ENCODE peak calls at places on chromosomes 3 and 15, in eight cellular contexts. One of them, this sample, is unnamed.

GRCh38 chr3:140252812-140253656 is 318.0 kb downstream of the CLSTN2 start:
- DNase-seq in BJ: no peak
- DNase-seq in MCF 10A: no peak
- DNase-seq in colonic mucosa: no peak
- DNase-seq in neural crest cell: no peak
- DNase-seq in AG04450: no peak
- DNase-seq in cardiac fibroblast: no peak
- DNase-seq in adrenal gland: no peak
- DNase-seq in this sample: no peak

GRCh38 chr3:126780666-126781065 is 76.6 kb downstream of the CHCHD6 start:
- DNase-seq in colonic mucosa: no peak
- DNase-seq in MCF 10A: no peak
- DNase-seq in adrenal gland: no peak
- DNase-seq in BJ: no peak
- DNase-seq in neural crest cell: no peak
- DNase-seq in cardiac fibroblast: no peak
- DNase-seq in AG04450: no peak
- DNase-seq in this sample: no peak

GRCh38 chr3:172280406-172281051 is 167.7 kb downstream of the GHSR start:
- DNase-seq in adrenal gland: no peak
- DNase-seq in AG04450: peak
- DNase-seq in cardiac fibroblast: peak
- DNase-seq in neural crest cell: no peak
- DNase-seq in BJ: peak
- DNase-seq in colonic mucosa: no peak
- DNase-seq in MCF 10A: no peak
- DNase-seq in this sample: peak

GRCh38 chr3:11558002-11558401 is 85.7 kb downstream of the VGLL4 start:
- DNase-seq in MCF 10A: peak
- DNase-seq in BJ: peak
- DNase-seq in AG04450: no peak
- DNase-seq in cardiac fibroblast: peak
- DNase-seq in neural crest cell: no peak
- DNase-seq in colonic mucosa: no peak
- DNase-seq in adrenal gland: no peak
- DNase-seq in this sample: peak

GRCh38 chr3:146160233-146160963 is 586 bp downstream of the PLOD2 start:
- DNase-seq in cardiac fibroblast: peak
- DNase-seq in adrenal gland: peak
- DNase-seq in colonic mucosa: peak
- DNase-seq in MCF 10A: peak
- DNase-seq in BJ: no peak
- DNase-seq in AG04450: no peak
- DNase-seq in neural crest cell: peak
- DNase-seq in this sample: peak

GRCh38 chr15:40336129-40337122 is 4.3 kb downstream of the CCDC9B start:
- DNase-seq in cardiac fibroblast: no peak
- DNase-seq in colonic mucosa: peak
- DNase-seq in adrenal gland: no peak
- DNase-seq in neural crest cell: no peak
- DNase-seq in MCF 10A: no peak
- DNase-seq in BJ: no peak
- DNase-seq in AG04450: no peak
- DNase-seq in this sample: no peak

GRCh38 chr3:180264479-180264878 is 227.7 kb upstream of the PEX5L start:
- DNase-seq in AG04450: no peak
- DNase-seq in neural crest cell: no peak
- DNase-seq in cardiac fibroblast: no peak
- DNase-seq in BJ: no peak
- DNase-seq in MCF 10A: no peak
- DNase-seq in colonic mucosa: no peak
- DNase-seq in adrenal gland: no peak
- DNase-seq in this sample: no peak

GRCh38 chr3:169754711-169755110 is 10.1 kb downstream of the TERC start:
- DNase-seq in BJ: no peak
- DNase-seq in cardiac fibroblast: no peak
- DNase-seq in adrenal gland: no peak
- DNase-seq in neural crest cell: no peak
- DNase-seq in AG04450: no peak
- DNase-seq in MCF 10A: peak
- DNase-seq in colonic mucosa: no peak
- DNase-seq in this sample: no peak

GRCh38 chr15:44096596-44096995 is 98.5 kb downstream of the FRMD5 start:
- DNase-seq in MCF 10A: no peak
- DNase-seq in adrenal gland: no peak
- DNase-seq in BJ: no peak
- DNase-seq in AG04450: no peak
- DNase-seq in neural crest cell: no peak
- DNase-seq in cardiac fibroblast: no peak
- DNase-seq in colonic mucosa: no peak
- DNase-seq in this sample: peak

GRCh38 chr3:55156851-55157650 is 229.2 kb upstream of the LRTM1 start:
- DNase-seq in cardiac fibroblast: peak
- DNase-seq in adrenal gland: no peak
- DNase-seq in BJ: no peak
- DNase-seq in MCF 10A: peak
- DNase-seq in neural crest cell: no peak
- DNase-seq in colonic mucosa: no peak
- DNase-seq in AG04450: no peak
- DNase-seq in this sample: no peak

GRCh38 chr15:41893422-41894250 is at the start of gene SPTBN5:
- DNase-seq in AG04450: no peak
- DNase-seq in MCF 10A: no peak
- DNase-seq in colonic mucosa: no peak
- DNase-seq in adrenal gland: no peak
- DNase-seq in cardiac fibroblast: no peak
- DNase-seq in BJ: no peak
- DNase-seq in neural crest cell: no peak
- DNase-seq in this sample: no peak

GRCh38 chr3:48685293-48685602 is 467 bp downstream of the NCKIPSD start:
- DNase-seq in colonic mucosa: no peak
- DNase-seq in AG04450: no peak
- DNase-seq in adrenal gland: no peak
- DNase-seq in neural crest cell: no peak
- DNase-seq in MCF 10A: no peak
- DNase-seq in BJ: no peak
- DNase-seq in cardiac fibroblast: no peak
- DNase-seq in this sample: no peak

GRCh38 chr3:168648321-168648720 is 552.6 kb upstream of the GOLIM4 start:
- DNase-seq in colonic mucosa: no peak
- DNase-seq in BJ: no peak
- DNase-seq in MCF 10A: no peak
- DNase-seq in neural crest cell: no peak
- DNase-seq in cardiac fibroblast: no peak
- DNase-seq in adrenal gland: no peak
- DNase-seq in AG04450: no peak
- DNase-seq in this sample: no peak

GRCh38 chr3:155963557-155963956 is 93.1 kb downstream of the GMPS start:
- DNase-seq in neural crest cell: no peak
- DNase-seq in adrenal gland: no peak
- DNase-seq in colonic mucosa: no peak
- DNase-seq in MCF 10A: no peak
- DNase-seq in BJ: no peak
- DNase-seq in cardiac fibroblast: peak
- DNase-seq in AG04450: no peak
- DNase-seq in this sample: peak

GRCh38 chr3:197289726-197290125 is 8.7 kb downstream of the DLG1 start:
- DNase-seq in neural crest cell: no peak
- DNase-seq in cardiac fibroblast: peak
- DNase-seq in colonic mucosa: no peak
- DNase-seq in MCF 10A: no peak
- DNase-seq in adrenal gland: no peak
- DNase-seq in AG04450: no peak
- DNase-seq in BJ: no peak
- DNase-seq in this sample: no peak

GRCh38 chr15:53976844-53977392 is 1.3 kb upstream of the UNC13C start:
- DNase-seq in MCF 10A: peak
- DNase-seq in cardiac fibroblast: no peak
- DNase-seq in neural crest cell: peak
- DNase-seq in colonic mucosa: no peak
- DNase-seq in adrenal gland: peak
- DNase-seq in BJ: no peak
- DNase-seq in AG04450: no peak
- DNase-seq in this sample: no peak

GRCh38 chr3:22315925-22316324 is 564.9 kb upstream of the ZNF385D start:
- DNase-seq in BJ: no peak
- DNase-seq in colonic mucosa: no peak
- DNase-seq in adrenal gland: no peak
- DNase-seq in MCF 10A: no peak
- DNase-seq in neural crest cell: no peak
- DNase-seq in AG04450: no peak
- DNase-seq in cardiac fibroblast: no peak
- DNase-seq in this sample: peak

DNA sequence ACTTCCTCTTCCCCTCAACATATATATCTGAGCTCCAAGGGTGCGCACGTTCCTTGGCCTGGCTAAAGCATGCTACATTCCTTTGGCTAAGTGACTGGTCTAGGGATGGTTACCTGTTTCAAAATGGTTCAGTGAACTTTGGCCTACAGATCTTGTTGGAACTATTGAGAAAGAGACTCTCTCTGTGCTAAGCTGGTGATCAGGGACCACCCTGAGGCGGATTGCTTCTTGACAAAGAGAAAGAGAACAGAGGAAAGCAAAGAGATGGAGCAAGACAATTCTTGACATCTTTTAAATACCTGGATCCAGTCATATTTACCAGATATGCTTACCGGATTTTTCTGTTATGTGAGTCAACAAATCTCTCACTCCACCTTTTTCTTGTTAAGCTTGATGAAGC is 123.1 kb downstream of the CHST2 start:
- DNase-seq in MCF 10A: no peak
- DNase-seq in cardiac fibroblast: no peak
- DNase-seq in AG04450: no peak
- DNase-seq in colonic mucosa: no peak
- DNase-seq in adrenal gland: no peak
- DNase-seq in BJ: no peak
- DNase-seq in neural crest cell: no peak
- DNase-seq in this sample: no peak
- TF ChIP-seq CTCF in MCF 10A: no peak
- TF ChIP-seq CTCF in cardiac fibroblast: no peak
- TF ChIP-seq CTCF in AG04450: no peak
- TF ChIP-seq CTCF in colonic mucosa: no peak
- TF ChIP-seq CTCF in adrenal gland: no peak
- TF ChIP-seq CTCF in BJ: no peak
- TF ChIP-seq CTCF in neural crest cell: no peak
- TF ChIP-seq CTCF in this sample: no peak

GRCh38 chr15:64568765-64569164 is 108.4 kb downstream of the ZNF609 start:
- DNase-seq in colonic mucosa: no peak
- DNase-seq in BJ: no peak
- DNase-seq in AG04450: no peak
- DNase-seq in MCF 10A: no peak
- DNase-seq in cardiac fibroblast: no peak
- DNase-seq in neural crest cell: no peak
- DNase-seq in adrenal gland: no peak
- DNase-seq in this sample: no peak
- TF ChIP-seq CTCF in colonic mucosa: no peak
- TF ChIP-seq CTCF in BJ: no peak
- TF ChIP-seq CTCF in AG04450: no peak
- TF ChIP-seq CTCF in MCF 10A: no peak
- TF ChIP-seq CTCF in cardiac fibroblast: no peak
- TF ChIP-seq CTCF in neural crest cell: no peak
- TF ChIP-seq CTCF in adrenal gland: no peak
- TF ChIP-seq CTCF in this sample: no peak

DNA sequence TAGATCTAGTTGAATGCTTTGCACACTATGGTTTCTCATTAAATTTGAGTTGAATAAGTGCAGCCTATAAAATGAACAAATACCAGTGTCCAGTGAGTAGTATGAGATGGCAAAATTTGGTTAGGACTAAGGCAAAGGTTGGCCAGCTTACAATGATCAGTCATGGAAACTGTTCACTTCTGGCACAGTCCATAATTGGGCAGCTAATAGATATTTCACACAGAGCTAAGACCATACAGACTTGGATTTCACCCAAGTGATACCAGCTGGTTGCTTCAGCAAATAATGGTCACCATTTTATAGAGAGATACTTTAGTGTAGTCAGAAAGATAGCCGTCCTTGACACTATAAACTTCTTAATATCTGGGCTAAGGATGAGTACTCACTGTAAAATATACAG is 15.7 kb downstream of the GAP43 start:
- DNase-seq in cardiac fibroblast: no peak
- DNase-seq in MCF 10A: no peak
- DNase-seq in BJ: no peak
- DNase-seq in AG04450: no peak
- DNase-seq in colonic mucosa: no peak
- DNase-seq in neural crest cell: no peak
- DNase-seq in adrenal gland: no peak
- DNase-seq in this sample: no peak
- TF ChIP-seq CTCF in cardiac fibroblast: no peak
- TF ChIP-seq CTCF in MCF 10A: no peak
- TF ChIP-seq CTCF in BJ: no peak
- TF ChIP-seq CTCF in AG04450: no peak
- TF ChIP-seq CTCF in colonic mucosa: no peak
- TF ChIP-seq CTCF in neural crest cell: no peak
- TF ChIP-seq CTCF in adrenal gland: no peak
- TF ChIP-seq CTCF in this sample: no peak

GRCh38 chr3:72810659-72811434 is 37.4 kb downstream of the SHQ1 start:
- DNase-seq in colonic mucosa: no peak
- DNase-seq in neural crest cell: no peak
- DNase-seq in BJ: no peak
- DNase-seq in MCF 10A: no peak
- DNase-seq in adrenal gland: no peak
- DNase-seq in cardiac fibroblast: no peak
- DNase-seq in AG04450: no peak
- DNase-seq in this sample: peak

GRCh38 chr3:72812201-72812600 is 36.0 kb downstream of the SHQ1 start:
- DNase-seq in AG04450: no peak
- DNase-seq in colonic mucosa: no peak
- DNase-seq in BJ: no peak
- DNase-seq in MCF 10A: no peak
- DNase-seq in adrenal gland: no peak
- DNase-seq in neural crest cell: no peak
- DNase-seq in cardiac fibroblast: no peak
- DNase-seq in this sample: no peak

GRCh38 chr3:72810063-72810462 is 38.2 kb downstream of the SHQ1 start:
- DNase-seq in colonic mucosa: no peak
- DNase-seq in BJ: no peak
- DNase-seq in cardiac fibroblast: no peak
- DNase-seq in adrenal gland: no peak
- DNase-seq in neural crest cell: no peak
- DNase-seq in MCF 10A: no peak
- DNase-seq in AG04450: no peak
- DNase-seq in this sample: no peak

GRCh38 chr3:72814308-72814707 is 33.9 kb downstream of the SHQ1 start:
- DNase-seq in colonic mucosa: no peak
- DNase-seq in adrenal gland: no peak
- DNase-seq in MCF 10A: no peak
- DNase-seq in neural crest cell: no peak
- DNase-seq in cardiac fibroblast: no peak
- DNase-seq in AG04450: no peak
- DNase-seq in BJ: no peak
- DNase-seq in this sample: no peak

DNA sequence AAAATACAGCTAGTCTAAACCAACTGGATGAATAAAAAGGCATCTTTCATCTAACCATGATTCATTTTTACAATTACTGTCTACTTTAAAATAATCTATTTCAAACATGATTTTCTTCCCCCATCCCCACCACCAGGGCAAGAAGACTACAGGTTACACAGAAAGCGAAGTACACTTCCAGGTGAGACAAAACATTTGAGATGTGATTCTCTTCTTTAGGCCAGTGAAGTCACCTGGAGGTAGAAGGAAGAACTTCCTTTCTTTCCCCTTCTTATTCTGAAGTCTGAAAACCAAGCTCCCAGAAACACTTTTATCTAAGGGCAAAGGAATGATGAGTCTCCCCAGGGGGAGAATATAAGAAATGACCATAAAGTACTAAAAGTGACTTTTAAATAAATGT is 36.7 kb downstream of the SHQ1 start:
- DNase-seq in neural crest cell: no peak
- DNase-seq in BJ: no peak
- DNase-seq in AG04450: no peak
- DNase-seq in MCF 10A: no peak
- DNase-seq in adrenal gland: no peak
- DNase-seq in cardiac fibroblast: no peak
- DNase-seq in colonic mucosa: no peak
- DNase-seq in this sample: no peak
- TF ChIP-seq CTCF in neural crest cell: peak
- TF ChIP-seq CTCF in BJ: no peak
- TF ChIP-seq CTCF in AG04450: no peak
- TF ChIP-seq CTCF in MCF 10A: no peak
- TF ChIP-seq CTCF in adrenal gland: no peak
- TF ChIP-seq CTCF in cardiac fibroblast: no peak
- TF ChIP-seq CTCF in colonic mucosa: no peak
- TF ChIP-seq CTCF in this sample: no peak

This sample was measured in foreskin fibroblast.